ENCODE peak calls at places on chromosome 6, in eight cellular contexts. J, U, T, Q, Z, O, C and L are unnamed samples.
A peak's percentile ranks its signal among the peaks of the same experiment; 100 is the strongest.

GRCh38 chr6:22298393-22299010 is 1.7 kb upstream of the PRL start:
- DNase-seq in J (no peak), U (no peak), T (no peak), Q (no peak), Z (no peak), O (no peak), C (no peak), L (no peak)

GRCh38 chr6:144343736-144344428 is 58.7 kb downstream of the UTRN start:
- DNase-seq in J (peak; percentile 31), U (peak; percentile 40), T (no peak), Q (no peak), Z (no peak), O (peak; percentile 41), C (no peak), L (no peak)

GRCh38 chr6:34457392-34457746 is 8.5 kb upstream of the PACSIN1 start:
- DNase-seq in J (no peak), U (no peak), T (no peak), Q (no peak), Z (no peak), O (no peak), C (no peak), L (no peak)

GRCh38 chr6:45555981-45556771 is 178.4 kb upstream of the SUPT3H start:
- DNase-seq in J (no peak), U (no peak), T (no peak), Q (no peak), Z (no peak), O (no peak), C (no peak), L (no peak)

GRCh38 chr6:160450849-160451248 is 102.7 kb downstream of the SLC22A3 start:
- DNase-seq in J (no peak), U (no peak), T (no peak), Q (no peak), Z (no peak), O (no peak), C (no peak), L (no peak)

GRCh38 chr6:41960026-41960425 is 18.4 kb upstream of the CCND3 start:
- DNase-seq in J (no peak), U (no peak), T (no peak), Q (no peak), Z (no peak), O (no peak), C (no peak), L (no peak)

GRCh38 chr6:73631849-73632248 is 21.9 kb downstream of the SLC17A5 start:
- DNase-seq in J (no peak), U (no peak), T (no peak), Q (no peak), Z (no peak), O (no peak), C (no peak), L (no peak)

GRCh38 chr6:51684038-51684437 is 403.4 kb downstream of the PKHD1 start:
- DNase-seq in J (no peak), U (peak; percentile 15), T (no peak), Q (no peak), Z (no peak), O (no peak), C (no peak), L (no peak)

GRCh38 chr6:14180609-14181008 is 63.0 kb downstream of the CD83 start:
- DNase-seq in J (no peak), U (no peak), T (no peak), Q (no peak), Z (no peak), O (no peak), C (no peak), L (no peak)

GRCh38 chr6:7106752-7107577 is 796 bp upstream of the RREB1 start:
- DNase-seq in J (peak; percentile 28), U (peak; percentile 53), T (peak; percentile 80), Q (no peak), Z (peak; percentile 75), O (no peak), C (no peak), L (peak; percentile 69)

GRCh38 chr6:32086661-32087573 is 22.2 kb downstream of the TNXB start:
- DNase-seq in J (no peak), U (peak; percentile 82), T (no peak), Q (no peak), Z (peak; percentile 67), O (peak; percentile 77), C (no peak), L (peak; percentile 48)

GRCh38 chr6:167846997-167847606 is 20.4 kb downstream of the AFDN start:
- DNase-seq in J (no peak), U (no peak), T (no peak), Q (no peak), Z (no peak), O (no peak), C (no peak), L (no peak)

GRCh38 chr6:80553071-80553740 is 446.7 kb downstream of the BCKDHB start:
- DNase-seq in J (no peak), U (no peak), T (no peak), Q (no peak), Z (no peak), O (no peak), C (no peak), L (no peak)

GRCh38 chr6:87806635-87807034 is 104.6 kb upstream of the AKIRIN2 start:
- DNase-seq in J (no peak), U (no peak), T (no peak), Q (peak; percentile 43), Z (no peak), O (no peak), C (no peak), L (no peak)

GRCh38 chr6:118146584-118146983 is 239.5 kb downstream of the SLC35F1 start:
- DNase-seq in J (no peak), U (no peak), T (no peak), Q (no peak), Z (no peak), O (peak; percentile 21), C (no peak), L (no peak)

GRCh38 chr6:53359843-53360834 is 11.4 kb upstream of the ELOVL5 start:
- DNase-seq in J (no peak), U (no peak), T (no peak), Q (peak; percentile 25), Z (no peak), O (no peak), C (no peak), L (no peak)

GRCh38 chr6:126764104-126764503 is 354.4 kb upstream of the RSPO3 start:
- DNase-seq in J (no peak), U (no peak), T (no peak), Q (no peak), Z (no peak), O (no peak), C (no peak), L (no peak)

GRCh38 chr6:17842014-17842776 is 135.5 kb upstream of the NUP153 start:
- DNase-seq in J (no peak), U (no peak), T (peak; percentile 24), Q (no peak), Z (no peak), O (no peak), C (no peak), L (no peak)

GRCh38 chr6:17846762-17847161 is 140.0 kb upstream of the NUP153 start:
- DNase-seq in J (no peak), U (no peak), T (peak; percentile 20), Q (no peak), Z (no peak), O (no peak), C (no peak), L (no peak)

GRCh38 chr6:17847203-17847602 is 140.2 kb downstream of the KIF13A start:
- DNase-seq in J (no peak), U (no peak), T (peak; percentile 34), Q (no peak), Z (no peak), O (no peak), C (no peak), L (no peak)

GRCh38 chr6:17842934-17843821 is 136.5 kb upstream of the NUP153 start:
- DNase-seq in J (no peak), U (no peak), T (peak; percentile 2), Q (no peak), Z (no peak), O (no peak), C (no peak), L (no peak)

DNA sequence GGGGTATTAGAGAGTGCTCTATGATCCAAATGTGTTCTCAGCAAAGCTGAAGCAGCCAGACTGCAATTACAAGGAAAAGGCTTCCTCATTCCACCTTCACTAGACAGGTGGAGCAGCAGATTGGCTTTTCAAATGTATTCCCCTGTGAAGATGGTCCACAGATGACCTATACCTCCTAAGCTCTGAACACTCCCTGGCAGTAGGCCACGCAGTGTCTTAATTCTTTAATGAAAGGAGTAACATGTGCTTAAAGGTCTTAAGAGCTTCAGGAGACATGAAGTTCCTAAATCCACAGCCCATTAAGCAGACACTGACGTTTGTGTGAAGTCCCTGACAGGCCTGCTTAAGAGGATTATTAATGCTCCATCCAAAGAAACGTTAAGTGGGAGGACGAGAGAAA is 138.9 kb upstream of the NUP153 start:
- DNase-seq in J (no peak), U (no peak), T (peak; percentile 7), Q (no peak), Z (no peak), O (no peak), C (no peak), L (no peak)
- TF ChIP-seq CTCF in J (peak; percentile 15), U (peak; percentile 12), T (no peak), Q (no peak), Z (no peak), O (no peak), C (no peak), L (no peak)

GRCh38 chr6:71887006-71887743 is 825 bp downstream of the RIMS1 start:
- DNase-seq in J (no peak), U (peak; percentile 47), T (no peak), Q (peak; percentile 56), Z (peak; percentile 48), O (no peak), C (no peak), L (no peak)
- H3K4me3 ChIP-seq in J (peak overlapping the region; percentile 30), U (peak overlapping the region; percentile 93), T (peak overlapping the region; percentile 75), Q (peak overlapping the region; percentile 66), Z (no peak overlapping the region), O (no peak overlapping the region), C (no peak overlapping the region), L (peak overlapping the region; percentile 56)

GRCh38 chr6:30443657-30444450 is 45.5 kb upstream of the HLA-E start:
- DNase-seq in J (no peak), U (peak; percentile 50), T (no peak), Q (no peak), Z (no peak), O (peak; percentile 50), C (no peak), L (no peak)
- H3K36me3 ChIP-seq in J (no peaks in the 10 kb centered on the region), U (no peaks in the 10 kb centered on the region), T (no peaks in the 10 kb centered on the region), Q (no peaks in the 10 kb centered on the region), Z (no peaks in the 10 kb centered on the region), O (no peaks in the 10 kb centered on the region), C (no peaks in the 10 kb centered on the region), L (no peaks in the 10 kb centered on the region)

GRCh38 chr6:20280288-20280621 is 68.0 kb upstream of the MBOAT1 start:
- DNase-seq in J (no peak), U (no peak), T (no peak), Q (no peak), Z (no peak), O (no peak), C (no peak), L (no peak)

GRCh38 chr6:20279051-20279450 is 66.8 kb upstream of the MBOAT1 start:
- DNase-seq in J (no peak), U (no peak), T (no peak), Q (no peak), Z (no peak), O (no peak), C (no peak), L (no peak)

GRCh38 chr6:20284672-20285071 is 72.4 kb upstream of the MBOAT1 start:
- DNase-seq in J (no peak), U (no peak), T (no peak), Q (no peak), Z (no peak), O (no peak), C (no peak), L (no peak)

GRCh38 chr6:20274115-20274514 is 61.8 kb upstream of the MBOAT1 start:
- DNase-seq in J (no peak), U (no peak), T (peak; percentile 71), Q (no peak), Z (no peak), O (no peak), C (no peak), L (no peak)

GRCh38 chr6:20279608-20280287 is 67.5 kb upstream of the MBOAT1 start:
- DNase-seq in J (no peak), U (no peak), T (peak; percentile 22), Q (no peak), Z (no peak), O (peak; percentile 28), C (no peak), L (no peak)
- TF ChIP-seq CTCF in J (no peak), U (no peak), T (no peak), Q (no peak), Z (no peak), O (no peak), C (no peak), L (no peak)